ENCODE peak calls at places on chromosomes 1 and 21, in six cellular contexts. G is H7; S is Caco-2; M is Panc1; C is activated T-helper 9 cell treated with anti-CD3 and anti-CD28 coated beads, Interleukin-2, amount 50 U/mL, for 16 hours; Z is IMR-90. U is an unnamed sample.

GRCh38 chr1:87723193-87723592 is 394.5 kb downstream of the LMO4 start:
- DNase-seq in G (peak), S (no peak), M (no peak), C (no peak), Z (no peak), U (peak)

GRCh38 chr1:6891781-6892579 is 106.7 kb downstream of the CAMTA1 start:
- DNase-seq in G (no peak), S (no peak), M (no peak), C (no peak), Z (no peak), U (no peak)

GRCh38 chr1:230682274-230682673 is 31.6 kb downstream of the AGT start:
- DNase-seq in G (no peak), S (no peak), M (no peak), C (no peak), Z (no peak), U (no peak)

GRCh38 chr21:42651515-42652401 is 1.7 kb upstream of the PDE9A start:
- DNase-seq in G (peak), S (no peak), M (no peak), C (no peak), Z (no peak), U (no peak)

GRCh38 chr1:33560680-33561079 is 88.2 kb downstream of the ZSCAN20 start:
- DNase-seq in G (no peak), S (no peak), M (no peak), C (no peak), Z (peak), U (no peak)

GRCh38 chr1:153922076-153922837 is 515 bp downstream of the GATAD2B start:
- DNase-seq in G (peak), S (peak), M (no peak), C (no peak), Z (no peak), U (peak)

GRCh38 chr1:18949689-18950414 is 6.6 kb downstream of the IFFO2 start:
- DNase-seq in G (peak), S (no peak), M (no peak), C (no peak), Z (peak), U (peak)

GRCh38 chr1:116986531-116987255 is 14.9 kb upstream of the CD101 start:
- DNase-seq in G (no peak), S (peak), M (no peak), C (peak), Z (no peak), U (no peak)

GRCh38 chr1:63112155-63112914 is 210.0 kb upstream of the FOXD3 start:
- DNase-seq in G (peak), S (no peak), M (no peak), C (no peak), Z (peak), U (peak)

GRCh38 chr1:193104496-193104905 is 713 bp downstream of the GLRX2 start:
- DNase-seq in G (peak), S (peak), M (no peak), C (no peak), Z (peak), U (peak)

U was measured in iPS-NIHi11.